ENCODE peak calls at places on chromosomes 4 and X, in four cellular contexts. One of them, this sample, is unnamed.
A peak's percentile ranks its signal among the peaks of the same experiment; 100 is the strongest.

GRCh38 chr4:83358410-83358809 is 23.8 kb upstream of the HPSE start:
- DNase-seq in HAP-1: peak; percentile 63
- DNase-seq in CD4-positive, alpha-beta memory T cell: no peak
- DNase-seq in neuronal stem cell: no peak
- DNase-seq in this sample: no peak

GRCh38 chr4:61275214-61275613 is 75.1 kb downstream of the ADGRL3 start:
- DNase-seq in CD4-positive, alpha-beta memory T cell: no peak
- DNase-seq in neuronal stem cell: no peak
- DNase-seq in HAP-1: no peak
- DNase-seq in this sample: no peak

GRCh38 chrX:108439434-108439883 is at the start of gene COL4A5:
- DNase-seq in HAP-1: peak; percentile 96
- DNase-seq in CD4-positive, alpha-beta memory T cell: no peak
- DNase-seq in neuronal stem cell: peak; percentile 72
- DNase-seq in this sample: peak; percentile 71

GRCh38 chr4:113979973-113980615 is 647 bp upstream of the ARSJ start:
- DNase-seq in HAP-1: no peak
- DNase-seq in CD4-positive, alpha-beta memory T cell: no peak
- DNase-seq in neuronal stem cell: no peak
- DNase-seq in this sample: peak; percentile 41

GRCh38 chr4:186939766-186940165 is 216.1 kb upstream of the FAT1 start:
- DNase-seq in neuronal stem cell: no peak
- DNase-seq in CD4-positive, alpha-beta memory T cell: no peak
- DNase-seq in HAP-1: no peak
- DNase-seq in this sample: no peak

GRCh38 chr4:56790566-56791175 is 30.8 kb downstream of the SPINK2 start:
- DNase-seq in CD4-positive, alpha-beta memory T cell: no peak
- DNase-seq in HAP-1: no peak
- DNase-seq in neuronal stem cell: no peak
- DNase-seq in this sample: no peak

GRCh38 chrX:3548743-3549441 is 164.6 kb downstream of the PRKX start:
- DNase-seq in HAP-1: peak; percentile 56
- DNase-seq in CD4-positive, alpha-beta memory T cell: no peak
- DNase-seq in neuronal stem cell: peak; percentile 0
- DNase-seq in this sample: no peak

GRCh38 chr4:128525387-128525786 is 237.8 kb upstream of the PGRMC2 start:
- DNase-seq in neuronal stem cell: no peak
- DNase-seq in HAP-1: no peak
- DNase-seq in CD4-positive, alpha-beta memory T cell: no peak
- DNase-seq in this sample: no peak

GRCh38 chr4:187586892-187587291 is 408.7 kb upstream of the ZFP42 start:
- DNase-seq in CD4-positive, alpha-beta memory T cell: no peak
- DNase-seq in neuronal stem cell: no peak
- DNase-seq in HAP-1: no peak
- DNase-seq in this sample: no peak

GRCh38 chrX:142637206-142637605 is 388.5 kb upstream of the SPANXN4 start:
- DNase-seq in neuronal stem cell: no peak
- DNase-seq in HAP-1: peak; percentile 45
- DNase-seq in CD4-positive, alpha-beta memory T cell: no peak
- DNase-seq in this sample: no peak

GRCh38 chr4:123825596-123826291 is 429.1 kb downstream of the SPRY1 start:
- DNase-seq in CD4-positive, alpha-beta memory T cell: no peak
- DNase-seq in HAP-1: no peak
- DNase-seq in neuronal stem cell: no peak
- DNase-seq in this sample: no peak

GRCh38 chr4:84837751-84838150 is 128.7 kb downstream of the WDFY3 start:
- DNase-seq in CD4-positive, alpha-beta memory T cell: no peak
- DNase-seq in HAP-1: peak; percentile 81
- DNase-seq in neuronal stem cell: no peak
- DNase-seq in this sample: no peak

GRCh38 chrX:38313190-38313589 is 14.1 kb downstream of the RPGR start:
- DNase-seq in CD4-positive, alpha-beta memory T cell: no peak
- DNase-seq in neuronal stem cell: no peak
- DNase-seq in HAP-1: no peak
- DNase-seq in this sample: no peak

GRCh38 chrX:34654939-34655338 is 2.1 kb downstream of the TMEM47 start:
- DNase-seq in CD4-positive, alpha-beta memory T cell: no peak
- DNase-seq in neuronal stem cell: no peak
- DNase-seq in HAP-1: peak; percentile 36
- DNase-seq in this sample: no peak

GRCh38 chr4:180057891-180058643 is 2185.1 kb upstream of the TENM3 start:
- DNase-seq in neuronal stem cell: peak; percentile 32
- DNase-seq in CD4-positive, alpha-beta memory T cell: no peak
- DNase-seq in HAP-1: peak; percentile 37
- DNase-seq in this sample: peak; percentile 51

GRCh38 chr4:15778742-15779231 is 659 bp downstream of the CD38 start:
- DNase-seq in neuronal stem cell: peak; percentile 8
- DNase-seq in HAP-1: no peak
- DNase-seq in CD4-positive, alpha-beta memory T cell: no peak
- DNase-seq in this sample: no peak

GRCh38 chr4:111269439-111269838 is 646.6 kb upstream of the PITX2 start:
- DNase-seq in CD4-positive, alpha-beta memory T cell: no peak
- DNase-seq in neuronal stem cell: no peak
- DNase-seq in HAP-1: no peak
- DNase-seq in this sample: no peak

GRCh38 chr4:110202024-110202423 is 3.6 kb upstream of the ELOVL6 start:
- DNase-seq in HAP-1: no peak
- DNase-seq in neuronal stem cell: no peak
- DNase-seq in CD4-positive, alpha-beta memory T cell: no peak
- DNase-seq in this sample: no peak

GRCh38 chr4:154416183-154416543 is 75.4 kb downstream of the DCHS2 start:
- DNase-seq in neuronal stem cell: peak; percentile 31
- DNase-seq in CD4-positive, alpha-beta memory T cell: no peak
- DNase-seq in HAP-1: no peak
- DNase-seq in this sample: peak; percentile 18

DNA sequence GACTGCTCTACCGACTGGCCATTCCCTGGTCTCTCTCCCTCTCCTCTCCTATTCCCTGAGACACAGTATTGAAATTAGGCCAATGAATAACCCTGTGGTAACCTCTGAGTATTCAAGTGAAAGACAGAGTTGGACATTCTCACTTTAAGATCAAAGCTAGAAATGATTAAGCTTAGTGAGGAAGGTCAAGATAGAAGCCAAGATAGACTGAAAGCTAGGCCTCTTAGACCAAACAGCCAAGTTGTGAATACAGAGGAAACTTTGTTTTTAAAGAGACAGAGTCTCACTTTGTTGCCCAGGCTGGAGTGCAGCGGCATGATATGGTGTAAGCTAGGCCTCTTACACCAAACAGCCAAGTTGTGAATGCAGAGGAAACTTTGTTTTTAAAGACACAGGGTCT is 64.6 kb downstream of the KDM6A start:
- DNase-seq in neuronal stem cell: no peak
- DNase-seq in CD4-positive, alpha-beta memory T cell: no peak
- DNase-seq in HAP-1: no peak
- DNase-seq in this sample: no peak
- H3K4me3 ChIP-seq in neuronal stem cell: no peak overlapping the region
- H3K4me3 ChIP-seq in CD4-positive, alpha-beta memory T cell: no peak overlapping the region
- H3K4me3 ChIP-seq in HAP-1: no peak overlapping the region
- H3K4me3 ChIP-seq in this sample: no peak overlapping the region

GRCh38 chr4:6044805-6045204 is 26.6 kb upstream of the C4orf50 start:
- DNase-seq in HAP-1: no peak
- DNase-seq in neuronal stem cell: no peak
- DNase-seq in CD4-positive, alpha-beta memory T cell: no peak
- DNase-seq in this sample: peak; percentile 95
- H3K27me3 ChIP-seq in HAP-1: peaks cover 17% of the 10 kb centered on the region
- H3K27me3 ChIP-seq in neuronal stem cell: no peaks in the 10 kb centered on the region
- H3K27me3 ChIP-seq in CD4-positive, alpha-beta memory T cell: no peaks in the 10 kb centered on the region
- H3K27me3 ChIP-seq in this sample: peaks cover 4% of the 10 kb centered on the region

GRCh38 chr4:1975880-1976279 is 32.9 kb downstream of the NELFA start:
- DNase-seq in CD4-positive, alpha-beta memory T cell: no peak
- DNase-seq in neuronal stem cell: no peak
- DNase-seq in HAP-1: no peak
- DNase-seq in this sample: no peak

GRCh38 chr4:1975391-1975801 is 33.4 kb downstream of the NELFA start:
- DNase-seq in HAP-1: no peak
- DNase-seq in neuronal stem cell: no peak
- DNase-seq in CD4-positive, alpha-beta memory T cell: no peak
- DNase-seq in this sample: peak; percentile 30

GRCh38 chr4:1974836-1975235 is 33.9 kb downstream of the NELFA start:
- DNase-seq in CD4-positive, alpha-beta memory T cell: no peak
- DNase-seq in neuronal stem cell: no peak
- DNase-seq in HAP-1: no peak
- DNase-seq in this sample: no peak

GRCh38 chr4:1978226-1978625 is 30.5 kb downstream of the NELFA start:
- DNase-seq in CD4-positive, alpha-beta memory T cell: no peak
- DNase-seq in neuronal stem cell: no peak
- DNase-seq in HAP-1: no peak
- DNase-seq in this sample: peak; percentile 28

GRCh38 chr4:1976416-1977352 is 32.1 kb downstream of the NELFA start:
- DNase-seq in HAP-1: no peak
- DNase-seq in neuronal stem cell: no peak
- DNase-seq in CD4-positive, alpha-beta memory T cell: no peak
- DNase-seq in this sample: peak; percentile 41
- H3K36me3 ChIP-seq in HAP-1: peaks cover 92% of the 10 kb centered on the region
- H3K36me3 ChIP-seq in neuronal stem cell: peaks cover 100% of the 10 kb centered on the region
- H3K36me3 ChIP-seq in CD4-positive, alpha-beta memory T cell: peaks cover 45% of the 10 kb centered on the region
- H3K36me3 ChIP-seq in this sample: peaks cover 31% of the 10 kb centered on the region

GRCh38 chrX:19810809-19811208 is 76.6 kb downstream of the SH3KBP1 start:
- DNase-seq in neuronal stem cell: no peak
- DNase-seq in HAP-1: peak; percentile 39
- DNase-seq in CD4-positive, alpha-beta memory T cell: no peak
- DNase-seq in this sample: no peak

GRCh38 chrX:19810370-19810769 is 77.0 kb downstream of the SH3KBP1 start:
- DNase-seq in CD4-positive, alpha-beta memory T cell: no peak
- DNase-seq in neuronal stem cell: no peak
- DNase-seq in HAP-1: no peak
- DNase-seq in this sample: no peak

GRCh38 chrX:19804168-19804567 is 83.2 kb downstream of the SH3KBP1 start:
- DNase-seq in CD4-positive, alpha-beta memory T cell: no peak
- DNase-seq in HAP-1: no peak
- DNase-seq in neuronal stem cell: no peak
- DNase-seq in this sample: no peak

GRCh38 chrX:19805054-19805690 is 82.2 kb downstream of the SH3KBP1 start:
- DNase-seq in HAP-1: no peak
- DNase-seq in neuronal stem cell: no peak
- DNase-seq in CD4-positive, alpha-beta memory T cell: no peak
- DNase-seq in this sample: no peak

DNA sequence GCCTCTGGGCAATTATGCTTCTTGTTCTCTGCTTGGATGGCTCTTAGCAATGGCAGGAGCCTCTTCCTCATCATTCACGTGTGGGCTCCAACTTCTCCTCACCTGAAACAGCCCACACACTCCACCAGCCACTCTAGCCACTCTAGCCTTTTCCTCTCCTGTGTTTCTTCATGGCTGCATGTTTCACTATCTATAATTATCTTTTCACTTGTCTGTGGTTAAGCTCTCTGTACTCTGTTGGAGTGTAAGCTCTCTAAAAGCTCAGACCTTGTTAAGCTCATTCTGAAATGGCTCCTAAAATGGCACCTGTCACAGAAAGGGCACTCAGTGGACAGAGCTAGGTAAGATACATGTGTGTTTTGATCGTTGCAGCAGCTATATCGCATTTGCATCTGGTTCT is 80.0 kb downstream of the SH3KBP1 start:
- DNase-seq in CD4-positive, alpha-beta memory T cell: no peak
- DNase-seq in neuronal stem cell: no peak
- DNase-seq in HAP-1: no peak
- DNase-seq in this sample: no peak
- H3K4me3 ChIP-seq in CD4-positive, alpha-beta memory T cell: no peak overlapping the region
- H3K4me3 ChIP-seq in neuronal stem cell: no peak overlapping the region
- H3K4me3 ChIP-seq in HAP-1: no peak overlapping the region
- H3K4me3 ChIP-seq in this sample: no peak overlapping the region

GRCh38 chrX:33178218-33178617 is 33.1 kb downstream of the DMD start:
- DNase-seq in neuronal stem cell: no peak
- DNase-seq in HAP-1: no peak
- DNase-seq in CD4-positive, alpha-beta memory T cell: no peak
- DNase-seq in this sample: no peak

GRCh38 chrX:33171071-33171470 is 40.3 kb downstream of the DMD start:
- DNase-seq in neuronal stem cell: no peak
- DNase-seq in HAP-1: no peak
- DNase-seq in CD4-positive, alpha-beta memory T cell: no peak
- DNase-seq in this sample: no peak

GRCh38 chrX:33178690-33179089 is 32.7 kb downstream of the DMD start:
- DNase-seq in HAP-1: no peak
- DNase-seq in CD4-positive, alpha-beta memory T cell: no peak
- DNase-seq in neuronal stem cell: no peak
- DNase-seq in this sample: no peak

GRCh38 chrX:33175201-33175600 is 36.1 kb downstream of the DMD start:
- DNase-seq in neuronal stem cell: no peak
- DNase-seq in CD4-positive, alpha-beta memory T cell: no peak
- DNase-seq in HAP-1: no peak
- DNase-seq in this sample: no peak
- H3K27me3 ChIP-seq in neuronal stem cell: no peaks in the 10 kb centered on the region
- H3K27me3 ChIP-seq in CD4-positive, alpha-beta memory T cell: no peaks in the 10 kb centered on the region
- H3K27me3 ChIP-seq in HAP-1: no peaks in the 10 kb centered on the region
- H3K27me3 ChIP-seq in this sample: no peaks in the 10 kb centered on the region

GRCh38 chr4:7020290-7020689 is 22.9 kb upstream of the TADA2B start:
- DNase-seq in neuronal stem cell: no peak
- DNase-seq in HAP-1: no peak
- DNase-seq in CD4-positive, alpha-beta memory T cell: no peak
- DNase-seq in this sample: peak; percentile 81
- H3K36me3 ChIP-seq in neuronal stem cell: peaks cover 85% of the 10 kb centered on the region
- H3K36me3 ChIP-seq in HAP-1: peaks cover 57% of the 10 kb centered on the region
- H3K36me3 ChIP-seq in CD4-positive, alpha-beta memory T cell: peaks cover 53% of the 10 kb centered on the region
- H3K36me3 ChIP-seq in this sample: peaks cover 6% of the 10 kb centered on the region

GRCh38 chrX:54496936-54497335 is 902 bp upstream of the FGD1 start:
- DNase-seq in CD4-positive, alpha-beta memory T cell: no peak
- DNase-seq in HAP-1: no peak
- DNase-seq in neuronal stem cell: no peak
- DNase-seq in this sample: no peak

GRCh38 chrX:54494970-54495813 is 842 bp downstream of the FGD1 start:
- DNase-seq in neuronal stem cell: no peak
- DNase-seq in HAP-1: no peak
- DNase-seq in CD4-positive, alpha-beta memory T cell: no peak
- DNase-seq in this sample: peak; percentile 74

GRCh38 chrX:54494166-54494969 is 1.7 kb downstream of the FGD1 start:
- DNase-seq in HAP-1: no peak
- DNase-seq in CD4-positive, alpha-beta memory T cell: no peak
- DNase-seq in neuronal stem cell: no peak
- DNase-seq in this sample: no peak

GRCh38 chrX:54495814-54496516 is at the start of gene FGD1:
- DNase-seq in CD4-positive, alpha-beta memory T cell: no peak
- DNase-seq in neuronal stem cell: peak; percentile 56
- DNase-seq in HAP-1: peak; percentile 80
- DNase-seq in this sample: peak; percentile 95

DNA sequence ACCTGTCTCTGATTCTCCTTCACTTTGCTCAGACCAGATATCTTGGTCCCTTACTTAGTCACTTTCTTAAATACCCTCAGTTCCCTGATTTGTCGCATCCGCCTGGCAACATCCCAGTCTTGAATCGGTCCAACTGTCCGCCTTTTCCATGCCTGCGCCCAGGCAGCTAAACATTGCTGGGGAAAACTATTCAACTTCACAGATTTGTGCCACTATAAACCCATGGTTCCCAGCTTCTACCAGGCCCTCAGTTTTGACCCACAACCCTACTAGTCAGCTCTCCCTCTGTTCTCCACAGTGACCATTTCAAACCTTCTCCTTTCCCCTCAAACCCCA is 451 bp upstream of the FGD1 start:
- DNase-seq in HAP-1: no peak
- DNase-seq in neuronal stem cell: no peak
- DNase-seq in CD4-positive, alpha-beta memory T cell: no peak
- DNase-seq in this sample: no peak
- H3K4me3 ChIP-seq in HAP-1: peak overlapping the region; percentile 56
- H3K4me3 ChIP-seq in neuronal stem cell: no peak overlapping the region
- H3K4me3 ChIP-seq in CD4-positive, alpha-beta memory T cell: no peak overlapping the region
- H3K4me3 ChIP-seq in this sample: peak overlapping the region; percentile 72

This sample was measured in H7.